ENCODE peak calls at places on chromosomes 7 and 10, in eight cellular contexts. One of them, this sample, is unnamed.

GRCh38 chr7:31061185-31061584 is 9.1 kb downstream of the ADCYAP1R1 start:
- DNase-seq in GM23338: peak
- DNase-seq in colonic mucosa: no peak
- DNase-seq in upper lobe of right lung: no peak
- DNase-seq in A673: no peak
- DNase-seq in BJ: no peak
- DNase-seq in A549: no peak
- DNase-seq in tibial nerve: no peak
- DNase-seq in this sample: no peak

GRCh38 chr7:1709281-1709680 is 39.2 kb downstream of the ELFN1 start:
- DNase-seq in GM23338: no peak
- DNase-seq in colonic mucosa: no peak
- DNase-seq in upper lobe of right lung: peak
- DNase-seq in A673: no peak
- DNase-seq in BJ: no peak
- DNase-seq in A549: no peak
- DNase-seq in tibial nerve: no peak
- DNase-seq in this sample: no peak

GRCh38 chr7:128398016-128398840 is 11.6 kb downstream of the IMPDH1 start:
- DNase-seq in GM23338: peak
- DNase-seq in colonic mucosa: peak
- DNase-seq in upper lobe of right lung: no peak
- DNase-seq in A673: peak
- DNase-seq in BJ: no peak
- DNase-seq in A549: peak
- DNase-seq in tibial nerve: peak
- DNase-seq in this sample: peak

GRCh38 chr10:10527861-10528562 is 489.7 kb upstream of the CELF2 start:
- DNase-seq in GM23338: peak
- DNase-seq in colonic mucosa: no peak
- DNase-seq in upper lobe of right lung: no peak
- DNase-seq in A673: no peak
- DNase-seq in BJ: no peak
- DNase-seq in A549: no peak
- DNase-seq in tibial nerve: no peak
- DNase-seq in this sample: no peak

GRCh38 chr10:114609518-114610426 is 48.3 kb downstream of the ABLIM1 start:
- DNase-seq in GM23338: no peak
- DNase-seq in colonic mucosa: no peak
- DNase-seq in upper lobe of right lung: no peak
- DNase-seq in A673: no peak
- DNase-seq in BJ: no peak
- DNase-seq in A549: no peak
- DNase-seq in tibial nerve: no peak
- DNase-seq in this sample: no peak

GRCh38 chr10:33921970-33922605 is 587.6 kb upstream of the NRP1 start:
- DNase-seq in GM23338: no peak
- DNase-seq in colonic mucosa: no peak
- DNase-seq in upper lobe of right lung: no peak
- DNase-seq in A673: no peak
- DNase-seq in BJ: no peak
- DNase-seq in A549: no peak
- DNase-seq in tibial nerve: no peak
- DNase-seq in this sample: no peak

GRCh38 chr7:157006205-157006747 is 4.2 kb downstream of the MNX1 start:
- DNase-seq in GM23338: peak
- DNase-seq in colonic mucosa: peak
- DNase-seq in upper lobe of right lung: peak
- DNase-seq in A673: no peak
- DNase-seq in BJ: no peak
- DNase-seq in A549: no peak
- DNase-seq in tibial nerve: no peak
- DNase-seq in this sample: peak

GRCh38 chr7:26667514-26668133 is 196.8 kb downstream of the SKAP2 start:
- DNase-seq in GM23338: peak
- DNase-seq in colonic mucosa: peak
- DNase-seq in upper lobe of right lung: no peak
- DNase-seq in A673: peak
- DNase-seq in BJ: peak
- DNase-seq in A549: peak
- DNase-seq in tibial nerve: no peak
- DNase-seq in this sample: peak

GRCh38 chr10:27426948-27427467 is 77.1 kb upstream of the RAB18 start:
- DNase-seq in GM23338: no peak
- DNase-seq in colonic mucosa: no peak
- DNase-seq in upper lobe of right lung: no peak
- DNase-seq in A673: no peak
- DNase-seq in BJ: no peak
- DNase-seq in A549: no peak
- DNase-seq in tibial nerve: no peak
- DNase-seq in this sample: no peak

GRCh38 chr7:29622335-29623265 is 59.0 kb downstream of the PRR15 start:
- DNase-seq in GM23338: no peak
- DNase-seq in colonic mucosa: no peak
- DNase-seq in upper lobe of right lung: no peak
- DNase-seq in A673: peak
- DNase-seq in BJ: peak
- DNase-seq in A549: peak
- DNase-seq in tibial nerve: no peak
- DNase-seq in this sample: no peak

GRCh38 chr7:16347461-16348192 is 73.7 kb downstream of the CRPPA start:
- DNase-seq in GM23338: no peak
- DNase-seq in colonic mucosa: no peak
- DNase-seq in upper lobe of right lung: no peak
- DNase-seq in A673: no peak
- DNase-seq in BJ: no peak
- DNase-seq in A549: no peak
- DNase-seq in tibial nerve: no peak
- DNase-seq in this sample: no peak

GRCh38 chr10:100792544-100792943 is 47.2 kb downstream of the PAX2 start:
- DNase-seq in GM23338: peak
- DNase-seq in colonic mucosa: no peak
- DNase-seq in upper lobe of right lung: no peak
- DNase-seq in A673: no peak
- DNase-seq in BJ: no peak
- DNase-seq in A549: no peak
- DNase-seq in tibial nerve: no peak
- DNase-seq in this sample: no peak

GRCh38 chr10:77702166-77702565 is 64.6 kb upstream of the KCNMA1 start:
- DNase-seq in GM23338: no peak
- DNase-seq in colonic mucosa: peak
- DNase-seq in upper lobe of right lung: no peak
- DNase-seq in A673: peak
- DNase-seq in BJ: peak
- DNase-seq in A549: no peak
- DNase-seq in tibial nerve: no peak
- DNase-seq in this sample: no peak

GRCh38 chr7:37052673-37053072 is 328.4 kb upstream of the AOAH start:
- DNase-seq in GM23338: peak
- DNase-seq in colonic mucosa: peak
- DNase-seq in upper lobe of right lung: no peak
- DNase-seq in A673: peak
- DNase-seq in BJ: no peak
- DNase-seq in A549: no peak
- DNase-seq in tibial nerve: no peak
- DNase-seq in this sample: no peak

GRCh38 chr10:110426294-110427153 is 71.2 kb upstream of the DUSP5 start:
- DNase-seq in GM23338: no peak
- DNase-seq in colonic mucosa: no peak
- DNase-seq in upper lobe of right lung: peak
- DNase-seq in A673: no peak
- DNase-seq in BJ: peak
- DNase-seq in A549: peak
- DNase-seq in tibial nerve: no peak
- DNase-seq in this sample: no peak

GRCh38 chr10:129521161-129522025 is 54.4 kb downstream of the MGMT start:
- DNase-seq in GM23338: no peak
- DNase-seq in colonic mucosa: no peak
- DNase-seq in upper lobe of right lung: no peak
- DNase-seq in A673: no peak
- DNase-seq in BJ: no peak
- DNase-seq in A549: no peak
- DNase-seq in tibial nerve: no peak
- DNase-seq in this sample: no peak

GRCh38 chr7:51186531-51186930 is 130.1 kb downstream of the COBL start:
- DNase-seq in GM23338: no peak
- DNase-seq in colonic mucosa: no peak
- DNase-seq in upper lobe of right lung: no peak
- DNase-seq in A673: no peak
- DNase-seq in BJ: no peak
- DNase-seq in A549: no peak
- DNase-seq in tibial nerve: no peak
- DNase-seq in this sample: no peak

GRCh38 chr10:7872041-7872442 is 53.7 kb downstream of the TAF3 start:
- DNase-seq in GM23338: peak
- DNase-seq in colonic mucosa: no peak
- DNase-seq in upper lobe of right lung: no peak
- DNase-seq in A673: peak
- DNase-seq in BJ: no peak
- DNase-seq in A549: peak
- DNase-seq in tibial nerve: no peak
- DNase-seq in this sample: no peak
- TF ChIP-seq CTCF in GM23338: peak
- TF ChIP-seq CTCF in colonic mucosa: peak
- TF ChIP-seq CTCF in upper lobe of right lung: peak
- TF ChIP-seq CTCF in A673: peak
- TF ChIP-seq CTCF in BJ: peak
- TF ChIP-seq CTCF in A549: peak
- TF ChIP-seq CTCF in tibial nerve: peak
- TF ChIP-seq CTCF in this sample: peak

GRCh38 chr7:142796501-142797341 is 26.0 kb downstream of the PRSS2 start:
- DNase-seq in GM23338: peak
- DNase-seq in colonic mucosa: no peak
- DNase-seq in upper lobe of right lung: no peak
- DNase-seq in A673: no peak
- DNase-seq in BJ: no peak
- DNase-seq in A549: no peak
- DNase-seq in tibial nerve: no peak
- DNase-seq in this sample: no peak
- H3K4me3 ChIP-seq in GM23338: peak
- H3K4me3 ChIP-seq in colonic mucosa: peak
- H3K4me3 ChIP-seq in upper lobe of right lung: peak
- H3K4me3 ChIP-seq in A673: no peak
- H3K4me3 ChIP-seq in BJ: peak
- H3K4me3 ChIP-seq in A549: no peak
- H3K4me3 ChIP-seq in tibial nerve: peak
- H3K4me3 ChIP-seq in this sample: peak

DNA sequence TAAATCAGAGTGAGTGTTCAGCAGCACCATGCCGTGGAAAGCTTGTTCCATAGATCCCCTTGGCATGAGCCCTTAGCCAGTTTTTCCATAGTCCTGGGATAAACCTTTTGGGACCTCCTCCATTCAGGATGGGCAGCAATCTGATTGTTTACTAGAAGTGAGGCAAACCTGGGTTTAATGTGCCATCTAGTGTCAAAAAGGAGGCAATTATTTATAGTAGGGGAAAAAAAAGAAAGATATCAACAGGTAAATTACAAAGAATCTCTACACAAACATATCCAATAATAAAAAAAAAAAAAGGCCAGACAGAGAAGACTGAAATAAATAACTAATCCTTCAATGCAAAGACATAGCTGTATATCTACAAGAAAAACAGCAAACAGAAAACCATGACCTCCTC is 229.0 kb upstream of the STK17A start:
- DNase-seq in GM23338: peak
- DNase-seq in colonic mucosa: no peak
- DNase-seq in upper lobe of right lung: no peak
- DNase-seq in A673: no peak
- DNase-seq in BJ: no peak
- DNase-seq in A549: no peak
- DNase-seq in tibial nerve: no peak
- DNase-seq in this sample: no peak
- TF ChIP-seq CTCF in GM23338: peak
- TF ChIP-seq CTCF in colonic mucosa: no peak
- TF ChIP-seq CTCF in upper lobe of right lung: no peak
- TF ChIP-seq CTCF in A673: peak
- TF ChIP-seq CTCF in BJ: no peak
- TF ChIP-seq CTCF in A549: no peak
- TF ChIP-seq CTCF in tibial nerve: no peak
- TF ChIP-seq CTCF in this sample: no peak

GRCh38 chr7:80146561-80146960 is 11.9 kb downstream of the GNAI1 start:
- DNase-seq in GM23338: no peak
- DNase-seq in colonic mucosa: no peak
- DNase-seq in upper lobe of right lung: no peak
- DNase-seq in A673: no peak
- DNase-seq in BJ: no peak
- DNase-seq in A549: no peak
- DNase-seq in tibial nerve: no peak
- DNase-seq in this sample: no peak

GRCh38 chr7:80150621-80151273 is 16.1 kb downstream of the GNAI1 start:
- DNase-seq in GM23338: no peak
- DNase-seq in colonic mucosa: no peak
- DNase-seq in upper lobe of right lung: no peak
- DNase-seq in A673: no peak
- DNase-seq in BJ: no peak
- DNase-seq in A549: no peak
- DNase-seq in tibial nerve: no peak
- DNase-seq in this sample: no peak

GRCh38 chr7:80142853-80143580 is 8.4 kb downstream of the GNAI1 start:
- DNase-seq in GM23338: no peak
- DNase-seq in colonic mucosa: no peak
- DNase-seq in upper lobe of right lung: no peak
- DNase-seq in A673: no peak
- DNase-seq in BJ: no peak
- DNase-seq in A549: no peak
- DNase-seq in tibial nerve: no peak
- DNase-seq in this sample: no peak

GRCh38 chr7:80147543-80148376 is 13.1 kb downstream of the GNAI1 start:
- DNase-seq in GM23338: no peak
- DNase-seq in colonic mucosa: no peak
- DNase-seq in upper lobe of right lung: no peak
- DNase-seq in A673: peak
- DNase-seq in BJ: peak
- DNase-seq in A549: no peak
- DNase-seq in tibial nerve: no peak
- DNase-seq in this sample: no peak

GRCh38 chr7:80145780-80146422 is 11.3 kb downstream of the GNAI1 start:
- DNase-seq in GM23338: no peak
- DNase-seq in colonic mucosa: no peak
- DNase-seq in upper lobe of right lung: no peak
- DNase-seq in A673: no peak
- DNase-seq in BJ: no peak
- DNase-seq in A549: no peak
- DNase-seq in tibial nerve: no peak
- DNase-seq in this sample: no peak
- H3K4me3 ChIP-seq in GM23338: no peak
- H3K4me3 ChIP-seq in colonic mucosa: no peak
- H3K4me3 ChIP-seq in upper lobe of right lung: no peak
- H3K4me3 ChIP-seq in A673: no peak
- H3K4me3 ChIP-seq in BJ: no peak
- H3K4me3 ChIP-seq in A549: peak
- H3K4me3 ChIP-seq in tibial nerve: no peak
- H3K4me3 ChIP-seq in this sample: no peak